ENCODE peak calls at places on chromosome 18, in four cellular contexts. V is tibial artery, U is small intestine, N is endodermal cell. J is an unnamed sample.

GRCh38 chr18:58805482-58806187 is 59.0 kb upstream of the ZNF532 start:
- DNase-seq in V (no peak), N (no peak), U (no peak), J (no peak)

GRCh38 chr18:33820517-33821368 is 242.7 kb downstream of the ASXL3 start:
- DNase-seq in N (peak; percentile 74), V (no peak), U (peak; percentile 58), J (no peak)

GRCh38 chr18:59779979-59780378 is 82.8 kb upstream of the CCBE1 start:
- DNase-seq in V (no peak), U (no peak), N (no peak), J (no peak)

GRCh38 chr18:59671533-59671932 is 25.7 kb downstream of the CCBE1 start:
- DNase-seq in N (no peak), V (no peak), U (no peak), J (no peak)

GRCh38 chr18:38329145-38329544 is 763.5 kb upstream of the CELF4 start:
- DNase-seq in N (no peak), U (no peak), V (no peak), J (no peak)

GRCh38 chr18:11674119-11674518 is 14.9 kb upstream of the GNAL start:
- DNase-seq in V (no peak), N (peak; percentile 7), U (no peak), J (no peak)

GRCh38 chr18:56977771-56978170 is 169.1 kb upstream of the BOD1L2 start:
- DNase-seq in N (no peak), V (no peak), U (no peak), J (no peak)

GRCh38 chr18:75491361-75491760 is 63.9 kb upstream of the SMIM21 start:
- DNase-seq in U (no peak), N (no peak), V (no peak), J (no peak)

GRCh38 chr18:5451871-5452270 is 91.9 kb downstream of the EPB41L3 start:
- DNase-seq in N (no peak), U (no peak), V (no peak), J (no peak)

GRCh38 chr18:46555724-46556123 is 101.3 kb downstream of the LOXHD1 start:
- DNase-seq in N (peak; percentile 88), V (no peak), U (peak; percentile 7), J (no peak)

GRCh38 chr18:22034276-22034675 is 135.1 kb upstream of the GATA6 start:
- DNase-seq in N (no peak), V (no peak), U (no peak), J (no peak)

GRCh38 chr18:50706199-50706598 is 113.6 kb downstream of the MRO start:
- DNase-seq in U (no peak), N (peak; percentile 30), V (no peak), J (no peak)

GRCh38 chr18:49931760-49932159 is 118.4 kb upstream of the ACAA2 start:
- DNase-seq in U (no peak), V (no peak), N (no peak), J (no peak)

GRCh38 chr18:12287131-12287681 is 20.8 kb upstream of the TUBB6 start:
- DNase-seq in N (peak; percentile 86), V (no peak), U (no peak), J (no peak)

GRCh38 chr18:64974378-64975125 is 776.3 kb upstream of the CDH7 start:
- DNase-seq in V (no peak), N (no peak), U (no peak), J (peak; percentile 73)

GRCh38 chr18:61127714-61128485 is 205.3 kb upstream of the CDH20 start:
- DNase-seq in U (no peak), V (no peak), N (peak; percentile 62), J (no peak)

GRCh38 chr18:23220355-23220754 is 85.1 kb downstream of the CABLES1 start:
- DNase-seq in U (no peak), V (no peak), N (no peak), J (no peak)
- H3K27ac ChIP-seq in U (no peak overlapping the region), V (no peak overlapping the region), N (no peak overlapping the region), J (no peak overlapping the region)

DNA sequence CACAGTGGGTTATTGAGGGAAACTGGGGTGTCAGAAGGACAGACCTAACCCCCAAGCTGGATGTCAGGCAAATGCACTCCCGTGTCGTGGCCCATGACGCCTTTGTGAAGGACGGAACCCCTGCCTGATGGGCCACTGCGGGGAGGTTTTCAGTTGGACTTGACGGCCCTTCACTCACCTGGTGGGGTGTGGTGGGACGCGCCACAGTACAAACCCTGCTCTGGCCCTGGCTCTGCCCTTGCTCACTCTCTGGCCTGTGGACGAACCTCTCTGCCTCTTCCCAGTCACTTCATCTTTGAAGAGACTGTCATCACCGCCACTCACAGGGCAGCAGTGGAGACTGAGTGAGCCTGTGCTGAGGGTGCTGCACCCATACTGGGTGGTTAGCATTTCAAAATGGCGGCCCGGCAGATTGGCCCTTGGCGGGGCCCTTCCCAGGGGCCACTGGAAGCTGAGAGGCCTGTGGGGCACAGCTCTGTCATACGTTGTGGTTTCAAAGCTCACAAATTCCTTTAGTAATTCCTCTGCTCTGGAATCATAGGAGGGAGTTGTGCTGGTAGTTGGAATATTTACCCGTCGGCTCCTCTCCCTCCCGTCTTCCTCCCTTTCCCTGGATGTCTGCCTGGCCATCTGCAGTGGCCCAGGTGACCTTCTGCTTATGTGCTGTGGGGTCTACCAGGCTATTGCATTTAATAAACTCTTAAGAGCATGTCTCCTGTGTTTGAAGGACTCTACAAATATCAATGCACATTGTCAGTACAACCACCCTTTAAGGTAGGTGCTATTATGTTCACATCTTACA is 200.6 kb downstream of the CTIF start:
- DNase-seq in U (no peak), V (no peak), N (no peak), J (no peak)
- H3K27ac ChIP-seq in U (no peak overlapping the region), V (peak overlapping the region; percentile 70), N (no peak overlapping the region), J (no peak overlapping the region)

GRCh38 chr18:8765692-8766463 is 60.5 kb downstream of the MTCL1 start:
- DNase-seq in U (no peak), N (no peak), V (no peak), J (no peak)

GRCh38 chr18:8769509-8769908 is 64.2 kb downstream of the MTCL1 start:
- DNase-seq in N (no peak), V (peak; percentile 7), U (no peak), J (no peak)

GRCh38 chr18:8767356-8767755 is 62.0 kb downstream of the MTCL1 start:
- DNase-seq in V (no peak), U (no peak), N (no peak), J (no peak)

GRCh38 chr18:8763611-8764010 is 58.3 kb downstream of the MTCL1 start:
- DNase-seq in N (no peak), V (no peak), U (no peak), J (no peak)

DNA sequence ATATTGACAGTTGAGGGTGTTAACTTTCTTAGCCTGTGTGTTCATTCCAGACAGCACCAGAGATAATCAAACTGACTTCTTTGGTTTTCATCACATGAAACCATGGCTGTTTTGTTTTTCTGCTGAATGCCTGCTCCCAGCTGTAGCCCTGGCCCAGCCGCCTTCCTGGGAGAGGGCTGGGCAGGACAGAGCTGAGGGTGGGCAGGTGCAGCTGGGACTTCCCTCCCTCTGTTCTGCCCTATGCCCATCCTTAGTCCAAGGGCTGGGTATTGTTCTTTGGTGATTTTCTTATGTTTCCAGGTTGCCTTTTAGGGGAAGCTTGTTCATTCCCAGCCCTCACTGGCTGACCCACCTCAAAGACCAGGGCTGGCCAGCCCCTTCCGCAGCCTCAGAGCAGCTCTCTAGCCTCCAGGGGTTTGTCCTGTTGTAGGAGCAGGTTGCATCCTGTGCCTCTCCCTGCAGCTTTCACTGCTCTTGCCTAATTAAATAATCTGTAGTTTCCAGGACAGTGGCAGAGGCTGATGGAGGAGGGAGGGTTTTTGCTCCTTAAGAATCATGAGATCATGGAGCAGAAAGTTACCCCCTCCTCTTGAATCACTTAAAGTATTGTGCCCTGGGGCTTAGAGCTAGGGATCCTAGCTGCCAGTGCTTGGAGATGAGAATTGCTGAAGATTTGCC is 61.4 kb downstream of the MTCL1 start:
- DNase-seq in U (no peak), N (no peak), V (no peak), J (no peak)
- H3K27ac ChIP-seq in U (no peak overlapping the region), N (peak overlapping the region; percentile 82), V (no peak overlapping the region), J (no peak overlapping the region)

GRCh38 chr18:47679864-47680263 is 250.6 kb downstream of the SMAD2 start:
- DNase-seq in V (no peak), N (no peak), U (no peak), J (no peak)
- H3K27ac ChIP-seq in V (no peak overlapping the region), N (no peak overlapping the region), U (no peak overlapping the region), J (no peak overlapping the region)

GRCh38 chr18:42155024-42155423 is 200.0 kb downstream of the PIK3C3 start:
- DNase-seq in N (no peak), V (no peak), U (no peak), J (no peak)
- H3K27ac ChIP-seq in N (no peak overlapping the region), V (no peak overlapping the region), U (no peak overlapping the region), J (no peak overlapping the region)

GRCh38 chr18:44602845-44603244 is 77.8 kb upstream of the SETBP1 start:
- DNase-seq in N (no peak), V (no peak), U (no peak), J (no peak)
- H3K27ac ChIP-seq in N (no peak overlapping the region), V (no peak overlapping the region), U (no peak overlapping the region), J (peak overlapping the region; percentile 69)

GRCh38 chr18:25250610-25250859 is 101.4 kb downstream of the ZNF521 start:
- DNase-seq in V (no peak), N (no peak), U (no peak), J (no peak)
- H3K27ac ChIP-seq in V (no peak overlapping the region), N (no peak overlapping the region), U (no peak overlapping the region), J (no peak overlapping the region)

DNA sequence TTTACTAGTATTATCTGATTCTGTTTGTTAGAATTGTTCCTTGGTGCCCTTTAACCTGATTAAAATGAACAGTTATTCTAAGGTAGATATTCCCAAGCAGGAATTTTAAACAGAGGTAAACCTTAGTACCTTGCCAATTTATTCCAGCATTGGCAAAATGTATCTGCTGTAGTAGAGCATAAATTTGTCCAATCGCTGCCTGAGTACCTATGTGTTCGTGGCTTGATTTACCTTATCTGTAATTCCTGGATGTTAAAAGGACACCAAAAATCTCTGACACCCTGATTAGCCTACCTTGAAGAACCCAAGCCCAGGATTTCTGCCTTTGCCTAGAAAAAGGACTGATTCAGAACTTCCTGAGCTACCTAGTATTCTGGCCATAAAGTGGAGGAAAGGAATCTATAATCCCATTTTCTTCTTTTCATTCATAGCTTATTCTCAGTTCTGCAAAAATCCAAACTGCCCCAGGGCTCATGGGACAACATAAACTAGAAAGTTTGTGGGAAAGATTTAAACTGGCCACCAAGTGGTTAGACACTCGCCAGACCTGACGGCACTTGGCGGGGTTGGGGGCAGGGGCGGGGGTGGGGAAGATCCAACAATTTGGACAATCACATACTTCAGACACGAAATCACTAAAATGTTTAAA is 16.2 kb upstream of the ZCCHC2 start:
- DNase-seq in V (no peak), N (no peak), U (no peak), J (no peak)
- H3K27ac ChIP-seq in V (peak overlapping the region; percentile 16), N (no peak overlapping the region), U (peak overlapping the region; percentile 86), J (no peak overlapping the region)

DNA sequence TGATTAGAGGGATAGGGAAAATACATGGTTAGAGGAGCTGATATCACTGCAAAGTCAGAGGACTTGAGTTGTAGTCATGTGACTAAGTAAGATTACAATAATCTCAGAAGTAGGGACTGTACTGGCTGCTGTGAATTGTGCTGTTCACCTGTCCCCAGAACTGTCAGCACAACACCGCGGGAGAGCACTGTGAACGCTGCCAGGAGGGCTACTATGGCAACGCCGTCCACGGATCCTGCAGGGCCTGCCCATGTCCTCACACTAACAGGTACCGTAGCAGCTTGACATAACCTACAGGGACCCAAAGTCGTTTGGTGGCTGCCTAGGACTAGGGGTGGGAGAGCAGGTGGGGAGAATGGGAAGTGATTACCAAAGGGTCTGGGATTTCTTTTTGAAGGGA is 132.8 kb upstream of the TTC39C start:
- DNase-seq in N (no peak), U (peak; percentile 35), V (no peak), J (no peak)
- H3K27ac ChIP-seq in N (no peak overlapping the region), U (no peak overlapping the region), V (no peak overlapping the region), J (peak overlapping the region; percentile 89)